ENCODE peak calls at places on chromosomes 2 and 18, in five cellular contexts. One of them, this sample, is unnamed. For H3K27me3 and H3K36me3, the result is how much of the 10 kb centered on the place peaks cover.

GRCh38 chr2:40758778-40759177 is 306.9 kb upstream of the SLC8A1 start:
- DNase-seq in lung: no peak
- DNase-seq in testis: no peak
- DNase-seq in upper lobe of right lung: no peak
- DNase-seq in PC-3: no peak
- DNase-seq in this sample: no peak

GRCh38 chr2:219737270-219737691 is 109.9 kb downstream of the SLC4A3 start:
- DNase-seq in testis: peak
- DNase-seq in PC-3: peak
- DNase-seq in lung: no peak
- DNase-seq in upper lobe of right lung: no peak
- DNase-seq in this sample: peak

GRCh38 chr2:101382406-101382805 is 4.9 kb downstream of the CREG2 start:
- DNase-seq in PC-3: no peak
- DNase-seq in upper lobe of right lung: no peak
- DNase-seq in testis: no peak
- DNase-seq in lung: no peak
- DNase-seq in this sample: no peak

GRCh38 chr2:109324859-109325258 is 195.9 kb downstream of the SH3RF3 start:
- DNase-seq in lung: peak
- DNase-seq in PC-3: peak
- DNase-seq in upper lobe of right lung: no peak
- DNase-seq in testis: peak
- DNase-seq in this sample: no peak

GRCh38 chr2:229407170-229407569 is 136.1 kb upstream of the PID1 start:
- DNase-seq in testis: peak
- DNase-seq in upper lobe of right lung: peak
- DNase-seq in PC-3: peak
- DNase-seq in lung: peak
- DNase-seq in this sample: no peak

GRCh38 chr2:12045864-12046291 is 299.4 kb downstream of the LPIN1 start:
- DNase-seq in upper lobe of right lung: no peak
- DNase-seq in lung: no peak
- DNase-seq in PC-3: no peak
- DNase-seq in testis: no peak
- DNase-seq in this sample: no peak

GRCh38 chr2:10151462-10151861 is 28.9 kb downstream of the RRM2 start:
- DNase-seq in PC-3: no peak
- DNase-seq in testis: no peak
- DNase-seq in upper lobe of right lung: peak
- DNase-seq in lung: no peak
- DNase-seq in this sample: no peak

GRCh38 chr18:79554321-79554720 is 125.3 kb upstream of the CTDP1 start:
- DNase-seq in lung: no peak
- DNase-seq in PC-3: no peak
- DNase-seq in testis: no peak
- DNase-seq in upper lobe of right lung: no peak
- DNase-seq in this sample: no peak

GRCh38 chr2:175525975-175526374 is 344.5 kb upstream of the ATP5MC3 start:
- DNase-seq in upper lobe of right lung: no peak
- DNase-seq in testis: no peak
- DNase-seq in PC-3: no peak
- DNase-seq in lung: no peak
- DNase-seq in this sample: no peak

GRCh38 chr18:36354989-36355388 is 57.5 kb downstream of the FHOD3 start:
- DNase-seq in PC-3: peak
- DNase-seq in lung: no peak
- DNase-seq in testis: no peak
- DNase-seq in upper lobe of right lung: no peak
- DNase-seq in this sample: no peak

GRCh38 chr2:110742412-110742811 is 10.0 kb downstream of the ACOXL start:
- DNase-seq in PC-3: no peak
- DNase-seq in upper lobe of right lung: no peak
- DNase-seq in testis: no peak
- DNase-seq in lung: no peak
- DNase-seq in this sample: no peak

GRCh38 chr2:96138146-96139145 is at the start of gene ASTL:
- DNase-seq in PC-3: peak
- DNase-seq in lung: peak
- DNase-seq in testis: peak
- DNase-seq in upper lobe of right lung: peak
- DNase-seq in this sample: peak

GRCh38 chr18:11672846-11673454 is 16.1 kb upstream of the GNAL start:
- DNase-seq in PC-3: no peak
- DNase-seq in upper lobe of right lung: no peak
- DNase-seq in lung: no peak
- DNase-seq in testis: no peak
- DNase-seq in this sample: no peak

GRCh38 chr2:172086349-172087190 is 1.3 kb downstream of the DLX1 start:
- DNase-seq in upper lobe of right lung: no peak
- DNase-seq in PC-3: peak
- DNase-seq in testis: no peak
- DNase-seq in lung: no peak
- DNase-seq in this sample: peak

GRCh38 chr2:715038-715437 is 37.8 kb upstream of the TMEM18 start:
- DNase-seq in testis: no peak
- DNase-seq in lung: no peak
- DNase-seq in upper lobe of right lung: no peak
- DNase-seq in PC-3: no peak
- DNase-seq in this sample: no peak

GRCh38 chr18:50614838-50615237 is 55.0 kb downstream of the MAPK4 start:
- DNase-seq in lung: peak
- DNase-seq in PC-3: no peak
- DNase-seq in testis: peak
- DNase-seq in upper lobe of right lung: peak
- DNase-seq in this sample: no peak

GRCh38 chr2:109604597-109604996 is 9.2 kb downstream of the SEPTIN10 start:
- DNase-seq in lung: peak
- DNase-seq in PC-3: peak
- DNase-seq in testis: no peak
- DNase-seq in upper lobe of right lung: peak
- DNase-seq in this sample: no peak

GRCh38 chr2:7097353-7097895 is 180.2 kb downstream of the RNF144A start:
- DNase-seq in PC-3: peak
- DNase-seq in testis: peak
- DNase-seq in upper lobe of right lung: peak
- DNase-seq in lung: peak
- DNase-seq in this sample: peak

GRCh38 chr2:144950874-144951560 is 431.1 kb upstream of the ZEB2 start:
- DNase-seq in PC-3: peak
- DNase-seq in upper lobe of right lung: no peak
- DNase-seq in testis: no peak
- DNase-seq in lung: no peak
- DNase-seq in this sample: no peak

GRCh38 chr2:221448857-221449390 is 123.2 kb downstream of the EPHA4 start:
- DNase-seq in PC-3: no peak
- DNase-seq in lung: no peak
- DNase-seq in upper lobe of right lung: no peak
- DNase-seq in testis: no peak
- DNase-seq in this sample: no peak

GRCh38 chr2:67783026-67783425 is 279.8 kb downstream of the C1D start:
- DNase-seq in PC-3: no peak
- DNase-seq in lung: no peak
- DNase-seq in testis: peak
- DNase-seq in upper lobe of right lung: no peak
- DNase-seq in this sample: no peak

GRCh38 chr2:236538242-236538641 is 31.4 kb upstream of the ACKR3 start:
- DNase-seq in PC-3: no peak
- DNase-seq in testis: no peak
- DNase-seq in upper lobe of right lung: no peak
- DNase-seq in lung: no peak
- DNase-seq in this sample: no peak

GRCh38 chr2:42964444-42965081 is 172.2 kb upstream of the HAAO start:
- DNase-seq in upper lobe of right lung: no peak
- DNase-seq in testis: no peak
- DNase-seq in lung: peak
- DNase-seq in PC-3: peak
- DNase-seq in this sample: no peak

GRCh38 chr2:97749611-97750010 is 36.2 kb downstream of the ZAP70 start:
- DNase-seq in testis: no peak
- DNase-seq in PC-3: no peak
- DNase-seq in lung: no peak
- DNase-seq in upper lobe of right lung: no peak
- DNase-seq in this sample: peak

GRCh38 chr2:8193686-8194615 is 487.9 kb upstream of the ID2 start:
- DNase-seq in testis: no peak
- DNase-seq in PC-3: no peak
- DNase-seq in lung: no peak
- DNase-seq in upper lobe of right lung: no peak
- DNase-seq in this sample: peak
- H3K4me3 ChIP-seq in testis: no peak
- H3K4me3 ChIP-seq in PC-3: no peak
- H3K4me3 ChIP-seq in lung: no peak
- H3K4me3 ChIP-seq in upper lobe of right lung: no peak
- H3K4me3 ChIP-seq in this sample: no peak

GRCh38 chr2:45007961-45008295 is 1.3 kb downstream of the SIX2 start:
- DNase-seq in PC-3: no peak
- DNase-seq in upper lobe of right lung: no peak
- DNase-seq in lung: no peak
- DNase-seq in testis: no peak
- DNase-seq in this sample: no peak
- H3K27me3 ChIP-seq in PC-3: under half
- H3K27me3 ChIP-seq in upper lobe of right lung: half or more
- H3K27me3 ChIP-seq in lung: under half
- H3K27me3 ChIP-seq in testis: under half
- H3K27me3 ChIP-seq in this sample: half or more

GRCh38 chr2:233125455-233126065 is 65.4 kb downstream of the INPP5D start:
- DNase-seq in upper lobe of right lung: peak
- DNase-seq in PC-3: no peak
- DNase-seq in testis: no peak
- DNase-seq in lung: no peak
- DNase-seq in this sample: no peak
- H3K36me3 ChIP-seq in upper lobe of right lung: under half
- H3K36me3 ChIP-seq in PC-3: under half
- H3K36me3 ChIP-seq in testis: under half
- H3K36me3 ChIP-seq in lung: under half
- H3K36me3 ChIP-seq in this sample: under half

GRCh38 chr18:23998018-23998417 is 16.5 kb upstream of the TTC39C start:
- DNase-seq in lung: no peak
- DNase-seq in PC-3: no peak
- DNase-seq in testis: no peak
- DNase-seq in upper lobe of right lung: no peak
- DNase-seq in this sample: no peak
- H3K4me3 ChIP-seq in lung: no peak
- H3K4me3 ChIP-seq in PC-3: no peak
- H3K4me3 ChIP-seq in testis: no peak
- H3K4me3 ChIP-seq in upper lobe of right lung: no peak
- H3K4me3 ChIP-seq in this sample: no peak

DNA sequence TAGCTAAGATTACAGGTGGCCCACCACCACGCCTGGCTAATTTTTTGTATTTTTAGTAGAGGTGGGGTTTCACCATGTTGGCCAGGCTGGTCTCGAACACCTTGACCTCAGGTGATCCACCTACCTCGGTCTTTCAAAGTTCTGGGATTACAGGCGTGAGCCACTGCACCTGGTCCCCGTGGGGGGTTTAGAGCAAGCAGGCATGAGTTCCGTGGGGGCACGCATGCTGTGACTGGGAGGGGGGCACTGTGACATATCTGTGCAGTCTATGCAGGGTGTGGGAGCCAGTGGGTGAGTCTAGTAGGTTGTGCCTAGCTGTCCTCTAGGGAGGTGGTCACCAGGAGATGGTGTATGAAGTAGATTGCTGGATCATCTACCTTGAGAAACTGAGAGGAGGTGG is 16.6 kb upstream of the ZDBF2 start:
- DNase-seq in upper lobe of right lung: no peak
- DNase-seq in testis: no peak
- DNase-seq in lung: no peak
- DNase-seq in PC-3: no peak
- DNase-seq in this sample: no peak
- H3K27me3 ChIP-seq in upper lobe of right lung: half or more
- H3K27me3 ChIP-seq in testis: under half
- H3K27me3 ChIP-seq in lung: under half
- H3K27me3 ChIP-seq in PC-3: under half
- H3K27me3 ChIP-seq in this sample: under half